ENCODE peak calls at places on chromosomes 6 and 20, in six cellular contexts. N, S, M, G, V and J are unnamed samples.

GRCh38 chr6:142887534-142887933 is 57.4 kb downstream of the HIVEP2 start:
- DNase-seq in M (no peak), S (no peak), N (no peak), V (no peak), G (no peak), J (no peak)

GRCh38 chr6:40369028-40369427 is 218.1 kb downstream of the LRFN2 start:
- DNase-seq in M (no peak), V (no peak), G (no peak), N (no peak), S (no peak), J (no peak)

GRCh38 chr6:132584698-132585097 is 4.8 kb downstream of the TAAR5 start:
- DNase-seq in N (no peak), M (no peak), G (no peak), V (no peak), S (no peak), J (no peak)

GRCh38 chr6:56594699-56595098 is 48.0 kb downstream of the DST start:
- DNase-seq in N (no peak), M (no peak), V (no peak), G (no peak), S (no peak), J (no peak)

GRCh38 chr6:75751443-75751842 is 2.4 kb downstream of the MYO6 start:
- DNase-seq in V (no peak), N (no peak), G (no peak), S (no peak), M (no peak), J (no peak)

GRCh38 chr6:25202505-25202904 is 76.7 kb upstream of the CARMIL1 start:
- DNase-seq in G (no peak), V (no peak), N (no peak), M (no peak), S (no peak), J (no peak)

GRCh38 chr20:18588554-18589043 is 745 bp downstream of the DTD1 start:
- DNase-seq in G (no peak), S (peak; percentile 58), M (no peak), V (peak; percentile 65), N (no peak), J (no peak)

GRCh38 chr6:74598473-74599393 is 607.1 kb downstream of the COL12A1 start:
- DNase-seq in S (no peak), M (peak; percentile 15), N (no peak), G (no peak), V (no peak), J (peak; percentile 83)

GRCh38 chr6:159053781-159054398 is 9.1 kb upstream of the TAGAP start:
- DNase-seq in V (no peak), N (no peak), S (no peak), M (no peak), G (no peak), J (no peak)
- H3K27ac ChIP-seq in V (no peak overlapping the region), N (no peak overlapping the region), S (no peak overlapping the region), M (no peak overlapping the region), G (no peak overlapping the region), J (no peak overlapping the region)

DNA sequence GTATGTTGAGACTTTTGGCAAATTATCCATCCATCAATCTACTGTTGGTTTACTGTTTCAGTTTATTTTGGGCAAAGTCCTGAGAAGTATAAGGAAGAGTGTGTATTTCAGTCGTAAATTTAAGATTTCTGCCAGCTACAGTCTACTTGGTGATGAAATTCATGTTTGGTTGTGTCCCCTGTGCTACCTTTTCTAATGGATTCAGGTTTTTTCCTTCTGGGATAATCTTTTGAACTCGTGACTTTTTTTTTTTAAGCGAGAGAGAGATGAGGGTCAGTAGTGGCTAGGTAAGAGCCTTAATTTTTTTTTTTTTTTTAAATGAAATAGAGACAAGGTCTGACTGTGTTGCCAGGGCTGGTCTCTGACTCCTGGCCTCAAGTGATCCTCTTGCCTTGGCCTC is 772 bp upstream of the TMEM217 start:
- DNase-seq in N (no peak), S (no peak), G (no peak), V (no peak), M (no peak), J (no peak)
- H3K27ac ChIP-seq in N (peak overlapping the region; percentile 96), S (peak overlapping the region; percentile 92), G (no peak overlapping the region), V (no peak overlapping the region), M (peak overlapping the region; percentile 97), J (peak overlapping the region; percentile 73)

DNA sequence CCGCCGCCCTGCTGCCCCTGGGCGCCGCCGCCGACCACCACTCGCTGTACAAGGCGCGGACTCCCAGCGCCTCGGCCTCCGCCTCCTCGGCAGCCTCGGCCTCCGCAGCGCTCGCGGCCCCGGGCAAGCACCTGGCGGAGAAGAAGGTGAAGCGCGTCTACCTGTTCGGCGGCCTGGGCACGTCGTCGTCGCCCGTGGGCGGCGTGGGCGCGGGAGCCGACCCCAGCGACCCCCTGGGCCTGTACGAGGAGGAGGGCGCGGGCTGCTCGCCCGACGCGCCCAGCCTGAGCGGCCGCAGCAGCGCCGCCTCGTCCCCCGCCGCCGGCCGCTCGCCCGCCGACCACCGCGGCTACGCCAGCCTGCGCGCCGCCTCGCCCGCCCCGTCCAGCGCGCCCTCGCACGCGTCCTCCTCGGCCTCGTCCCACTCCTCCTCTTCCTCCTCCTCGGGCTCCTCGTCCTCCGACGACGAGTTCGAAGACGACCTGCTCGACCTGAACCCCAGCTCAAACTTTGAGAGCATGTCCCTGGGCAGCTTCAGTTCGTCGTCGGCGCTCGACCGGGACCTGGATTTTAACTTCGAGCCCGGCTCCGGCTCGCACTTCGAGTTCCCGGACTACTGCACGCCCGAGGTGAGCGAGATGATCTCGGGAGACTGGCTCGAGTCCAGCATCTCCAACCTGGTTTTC is 1.9 kb downstream of the SOX4 start:
- DNase-seq in S (peak; percentile 41), G (peak; percentile 82), M (no peak), V (no peak), N (peak; percentile 27), J (no peak)
- H3K27ac ChIP-seq in S (peak overlapping the region; percentile 4), G (peak overlapping the region; percentile 91), M (peak overlapping the region; percentile 84), V (peak overlapping the region; percentile 75), N (peak overlapping the region; percentile 84), J (peak overlapping the region; percentile 85)

DNA sequence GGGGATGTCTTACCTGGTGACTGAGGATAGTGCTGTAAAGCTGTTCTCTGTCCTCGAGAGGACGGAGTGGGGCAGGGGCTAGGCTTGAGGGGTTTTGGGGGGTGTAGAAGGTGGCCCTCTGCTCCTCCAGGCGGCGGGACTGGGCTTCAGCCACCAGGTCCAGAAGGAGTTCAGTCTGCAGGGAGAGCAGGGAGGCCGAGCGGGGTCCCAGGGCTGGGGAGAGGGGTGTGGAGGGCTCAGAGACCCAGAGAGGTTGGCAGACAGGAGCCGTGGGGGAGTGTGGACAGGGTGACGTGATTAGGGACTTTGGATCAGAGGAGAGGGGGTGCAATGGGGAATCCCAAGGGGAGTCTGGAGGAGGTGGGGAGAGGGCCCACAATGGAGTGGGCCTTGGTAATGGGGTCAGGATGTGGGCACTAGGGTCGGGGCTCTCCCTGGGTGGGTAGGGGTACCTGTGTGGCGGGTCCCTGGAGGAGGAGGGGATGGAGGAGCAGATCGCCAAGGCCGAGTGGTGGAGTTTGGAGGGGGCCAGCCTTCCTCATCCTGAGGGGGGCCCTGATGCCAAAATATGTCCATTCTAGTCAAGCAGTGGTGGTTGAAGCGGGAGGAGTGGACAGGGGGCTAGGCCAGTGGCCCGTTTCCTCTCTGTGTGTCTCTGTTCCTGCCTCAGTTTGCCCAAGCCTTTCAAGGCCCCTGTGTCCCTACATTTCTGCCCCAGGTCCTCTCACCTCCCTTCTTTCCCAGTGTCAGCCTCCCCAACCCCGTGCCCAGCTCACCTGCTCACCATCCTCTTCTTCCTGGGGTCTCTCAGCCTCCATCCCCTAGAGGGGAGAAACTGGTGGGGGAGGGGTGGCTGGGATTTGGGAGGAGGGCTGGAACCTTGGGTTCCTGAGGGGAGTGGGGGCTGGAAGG is 491 bp downstream of the GPSM3 start:
- DNase-seq in S (no peak), N (no peak), G (no peak), M (no peak), V (no peak), J (no peak)
- H3K27ac ChIP-seq in S (no peak overlapping the region), N (peak overlapping the region; percentile 48), G (no peak overlapping the region), M (peak overlapping the region; percentile 40), V (no peak overlapping the region), J (peak overlapping the region; percentile 48)

GRCh38 chr6:43931201-43931600 is 161.2 kb downstream of the VEGFA start:
- DNase-seq in M (no peak), S (no peak), N (no peak), V (no peak), G (peak; percentile 61), J (no peak)

GRCh38 chr6:43932259-43932900 is 162.4 kb downstream of the VEGFA start:
- DNase-seq in M (no peak), G (no peak), N (no peak), V (no peak), S (no peak), J (no peak)

GRCh38 chr6:43934803-43935602 is 165.0 kb downstream of the VEGFA start:
- DNase-seq in N (no peak), S (no peak), G (peak; percentile 57), M (no peak), V (no peak), J (no peak)

GRCh38 chr6:43934183-43934802 is 164.3 kb downstream of the VEGFA start:
- DNase-seq in S (no peak), V (peak; percentile 42), N (no peak), M (no peak), G (peak; percentile 39), J (no peak)

GRCh38 chr6:43933111-43933885 is 163.3 kb downstream of the VEGFA start:
- DNase-seq in M (no peak), S (no peak), V (peak; percentile 47), G (peak; percentile 41), N (no peak), J (no peak)
- H3K27ac ChIP-seq in M (no peak overlapping the region), S (no peak overlapping the region), V (peak overlapping the region; percentile 51), G (no peak overlapping the region), N (no peak overlapping the region), J (no peak overlapping the region)

GRCh38 chr6:50455029-50455428 is 258.3 kb upstream of the TFAP2D start:
- DNase-seq in V (no peak), G (no peak), S (no peak), N (no peak), M (no peak), J (no peak)

GRCh38 chr6:50452001-50452400 is 261.3 kb upstream of the TFAP2D start:
- DNase-seq in N (no peak), M (no peak), V (no peak), S (no peak), G (no peak), J (no peak)

GRCh38 chr6:50443144-50443543 is 270.2 kb upstream of the TFAP2D start:
- DNase-seq in M (no peak), S (no peak), G (no peak), V (no peak), N (no peak), J (no peak)

GRCh38 chr6:50449128-50449527 is 264.2 kb upstream of the TFAP2D start:
- DNase-seq in V (no peak), N (no peak), S (no peak), M (no peak), G (no peak), J (no peak)
- H3K27ac ChIP-seq in V (no peak overlapping the region), N (no peak overlapping the region), S (no peak overlapping the region), M (no peak overlapping the region), G (no peak overlapping the region), J (no peak overlapping the region)